ENCODE peak calls at places on chromosome 2, in six cellular contexts. V is GM13976, C is D341Med, J is T-helper 2 cell, A is esophagus squamous epithelium, U is foreskin fibroblast. I is an unnamed sample.

GRCh38 chr2:28893488-28893887 is 979 bp upstream of the WDR43 start:
- DNase-seq in V (no peak), C (no peak), J (no peak), A (no peak), U (no peak), I (no peak)

GRCh38 chr2:38997784-38998183 is 108.1 kb downstream of the ARHGEF33 start:
- DNase-seq in V (no peak), C (no peak), J (no peak), A (no peak), U (peak; percentile 94), I (no peak)

GRCh38 chr2:62038980-62039771 is 133.7 kb downstream of the COMMD1 start:
- DNase-seq in V (peak; percentile 83), C (no peak), J (peak; percentile 84), A (no peak), U (peak; percentile 25), I (no peak)

GRCh38 chr2:136284226-136285119 is 166.5 kb upstream of the CXCR4 start:
- DNase-seq in V (no peak), C (no peak), J (peak; percentile 19), A (no peak), U (no peak), I (no peak)

GRCh38 chr2:25587361-25587760 is 86.0 kb downstream of the DTNB start:
- DNase-seq in V (peak; percentile 32), C (no peak), J (peak; percentile 37), A (no peak), U (peak; percentile 85), I (no peak)

GRCh38 chr2:240300261-240300821 is 135.1 kb upstream of the GPC1 start:
- DNase-seq in V (no peak), C (no peak), J (no peak), A (no peak), U (no peak), I (no peak)

GRCh38 chr2:28631514-28632206 is 120.0 kb upstream of the PPP1CB start:
- DNase-seq in V (no peak), C (no peak), J (no peak), A (no peak), U (no peak), I (no peak)

GRCh38 chr2:8849322-8849721 is 11.9 kb upstream of the KIDINS220 start:
- DNase-seq in V (no peak), C (no peak), J (no peak), A (no peak), U (peak; percentile 68), I (no peak)

GRCh38 chr2:20348542-20348941 is 2.1 kb downstream of the PUM2 start:
- DNase-seq in V (no peak), C (no peak), J (peak; percentile 41), A (no peak), U (no peak), I (no peak)